ENCODE peak calls at places on chromosomes 11 and 22, in four cellular contexts. M is A549, O is K562, J is HepG2. Y is an unnamed sample.

GRCh38 chr22:20580611-20581502 is 73.4 kb downstream of the MED15 start:
- DNase-seq in M (no peak), O (no peak), J (no peak), Y (no peak)

GRCh38 chr11:9274499-9275228 is 9.5 kb upstream of the DENND5A start:
- DNase-seq in M (no peak), O (no peak), J (no peak), Y (no peak)

GRCh38 chr11:47891886-47892285 is 43.7 kb upstream of the NUP160 start:
- DNase-seq in M (no peak), O (no peak), J (no peak), Y (no peak)

GRCh38 chr11:8335186-8335585 is 71.5 kb upstream of the LMO1 start:
- DNase-seq in M (no peak), O (peak; percentile 21), J (no peak), Y (peak; percentile 46)

GRCh38 chr11:132681971-132682370 is 850.3 kb downstream of the OPCML start:
- DNase-seq in M (no peak), O (no peak), J (no peak), Y (no peak)

GRCh38 chr11:98842187-98842586 is 178.6 kb upstream of the CNTN5 start:
- DNase-seq in M (no peak), O (no peak), J (no peak), Y (no peak)

GRCh38 chr11:117809236-117810055 is 12.4 kb upstream of the DSCAML1 start:
- DNase-seq in M (peak; percentile 84), O (peak; percentile 76), J (no peak), Y (peak; percentile 83)

GRCh38 chr11:125516266-125516665 is 20.2 kb upstream of the FEZ1 start:
- DNase-seq in M (no peak), O (no peak), J (no peak), Y (no peak)

GRCh38 chr11:8206251-8207079 is 37.6 kb upstream of the RIC3 start:
- DNase-seq in M (no peak), O (peak; percentile 91), J (no peak), Y (peak; percentile 70)

GRCh38 chr11:48001438-48002021 is 21.2 kb downstream of the PTPRJ start:
- DNase-seq in M (peak; percentile 84), O (no peak), J (no peak), Y (no peak)

GRCh38 chr11:2708151-2708581 is 8.4 kb upstream of the KCNQ1OT1 start:
- DNase-seq in M (no peak), O (no peak), J (no peak), Y (no peak)

GRCh38 chr11:112834277-112834755 is 126.9 kb upstream of the NCAM1 start:
- DNase-seq in M (no peak), O (no peak), J (no peak), Y (no peak)

GRCh38 chr11:18100926-18101656 is 4.8 kb downstream of the SAAL1 start:
- DNase-seq in M (peak; percentile 7), O (no peak), J (no peak), Y (no peak)
- TF ChIP-seq JUNB in M (no peak), O (no peak), J (no peak), Y (no peak)

DNA sequence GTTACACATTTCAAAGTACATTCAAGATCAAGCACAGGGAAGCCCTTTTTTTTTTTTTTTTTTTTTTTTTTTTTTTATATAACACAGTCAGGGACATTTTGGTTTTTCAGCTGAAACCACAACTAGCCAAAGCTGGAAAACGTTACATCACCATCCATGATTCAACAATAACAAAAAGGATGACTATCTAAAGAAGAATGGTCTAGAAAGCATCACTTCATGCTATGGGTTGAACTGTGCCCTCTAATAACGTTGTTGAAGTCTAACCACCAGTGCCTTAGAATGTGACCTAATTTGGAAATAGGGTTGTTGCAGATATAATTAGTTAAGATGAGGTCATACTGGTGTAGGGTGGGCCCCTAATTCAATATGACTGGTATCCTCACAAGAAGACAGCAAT is 46.6 kb downstream of the MTMR2 start:
- DNase-seq in M (no peak), O (no peak), J (no peak), Y (no peak)
- TF ChIP-seq JUNB in M (no peak), O (no peak), J (no peak), Y (no peak)

GRCh38 chr11:130891326-130891725 is 25.0 kb downstream of the SNX19 start:
- DNase-seq in M (no peak), O (no peak), J (no peak), Y (no peak)
- TF ChIP-seq JUNB in M (no peak), O (no peak), J (no peak), Y (no peak)

GRCh38 chr11:34916810-34917780 is 677 bp downstream of the PDHX start:
- DNase-seq in M (no peak), O (no peak), J (no peak), Y (peak; percentile 81)
- TF ChIP-seq JUNB in M (no peak), O (no peak), J (no peak), Y (no peak)

DNA sequence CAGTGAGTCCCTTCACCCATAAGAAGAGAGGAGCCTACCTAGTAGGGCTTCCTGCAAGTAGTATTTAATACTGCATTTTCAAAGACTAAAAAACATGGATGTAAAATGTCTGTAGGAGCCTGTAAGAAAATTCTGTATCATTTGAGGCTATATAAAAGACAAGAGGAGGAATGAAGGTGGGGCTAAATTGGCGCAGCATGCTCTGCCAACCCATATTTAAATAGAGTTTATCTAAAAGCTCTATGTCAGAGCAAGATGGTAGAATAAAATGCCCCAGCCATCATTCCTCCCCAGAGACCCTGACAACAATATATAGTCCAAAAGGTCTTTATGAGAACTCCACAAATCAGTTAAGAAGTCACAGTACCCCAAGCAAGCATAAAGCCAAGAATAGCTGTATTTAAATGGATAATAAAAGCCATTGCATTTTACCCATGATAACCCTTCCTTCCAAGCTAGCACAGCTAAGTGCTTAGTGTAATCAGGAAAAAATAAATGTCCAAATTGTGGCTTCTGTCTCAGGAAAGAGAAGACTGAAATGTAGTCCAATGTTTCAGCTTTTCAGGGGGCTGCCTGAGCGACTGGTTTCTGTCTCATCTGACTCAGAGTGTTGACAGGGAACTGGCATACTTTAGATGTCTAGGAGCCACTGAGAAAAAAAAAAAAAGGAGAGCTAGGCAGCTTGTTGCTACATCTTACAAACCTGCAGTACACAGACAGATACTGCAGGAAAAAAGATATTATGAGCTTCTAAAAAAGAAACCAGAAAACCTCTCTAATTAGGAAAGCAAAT is 258.6 kb downstream of the METTL15 start:
- DNase-seq in M (no peak), O (no peak), J (no peak), Y (no peak)
- TF ChIP-seq JUNB in M (no peak), O (no peak), J (no peak), Y (no peak)

GRCh38 chr11:61815790-61816735 is 740 bp downstream of the FADS1 start:
- DNase-seq in M (peak; percentile 79), O (peak; percentile 70), J (peak; percentile 64), Y (peak; percentile 88)
- TF ChIP-seq JUNB in M (no peak), O (no peak), J (no peak), Y (no peak)

DNA sequence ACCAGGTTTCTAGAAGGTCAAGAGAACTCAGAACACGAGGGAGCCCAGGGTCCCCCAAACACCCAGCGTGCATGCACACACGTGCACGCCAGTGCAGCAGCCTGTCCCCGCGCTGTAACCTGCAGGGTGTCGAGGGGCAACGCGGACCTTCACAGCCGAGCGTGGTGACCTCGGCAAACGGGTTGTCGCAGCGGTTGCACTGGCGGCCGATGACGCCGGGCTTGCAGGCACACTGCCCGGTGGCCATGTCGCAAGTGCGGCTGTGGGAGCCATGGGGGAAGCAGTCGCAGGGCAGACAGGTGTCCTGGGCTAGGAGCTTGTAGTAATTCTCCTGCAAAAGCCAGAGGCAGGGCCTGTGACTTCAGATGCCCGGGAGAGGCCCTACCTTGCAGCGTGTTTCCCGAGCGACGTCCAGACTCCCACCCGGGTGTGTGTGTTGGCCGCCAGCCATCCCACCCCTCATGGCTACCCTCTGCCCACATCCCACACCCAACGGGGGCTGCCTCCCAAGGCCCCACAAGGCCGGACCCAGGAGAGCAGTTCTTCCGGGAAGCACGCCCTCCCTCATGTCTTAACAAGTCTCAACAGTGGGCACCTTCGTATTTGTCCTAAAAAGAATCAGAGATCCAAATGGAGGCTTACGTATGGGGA is 56.1 kb downstream of the TRMU start:
- DNase-seq in M (no peak), O (no peak), J (no peak), Y (no peak)
- TF ChIP-seq JUNB in M (no peak), O (no peak), J (no peak), Y (no peak)

Y was measured in GM23338.